ENCODE peak calls at places on chromosomes 13 and 19, in six cellular contexts. N is WTC11; Y is A172; Z is ascending aorta; X is activated CD8-positive, alpha-beta memory T cell treated with anti-CD3 and anti-CD28 coated beads for 4 hours; I is lower lobe of right lung. C is an unnamed sample.

GRCh38 chr19:3115411-3115810 is 20.4 kb upstream of the GNA15 start:
- DNase-seq in X (no peak), I (no peak), N (no peak), Z (no peak), Y (peak), C (no peak)

GRCh38 chr19:8566855-8567254 is 10.4 kb downstream of the MYO1F start:
- DNase-seq in N (no peak), Z (no peak), Y (no peak), X (no peak), I (no peak), C (no peak)

GRCh38 chr19:38095411-38096308 is 128.4 kb downstream of the DPF1 start:
- DNase-seq in Y (peak), Z (peak), N (peak), X (peak), I (peak), C (peak)

GRCh38 chr13:59513686-59514085 is 650.0 kb downstream of the DIAPH3 start:
- DNase-seq in N (no peak), X (no peak), I (no peak), Y (no peak), Z (no peak), C (no peak)

GRCh38 chr13:48492123-48493075 is 40.5 kb downstream of the RCBTB2 start:
- DNase-seq in Z (peak), N (no peak), Y (no peak), X (peak), I (peak), C (no peak)

GRCh38 chr13:29991343-29991742 is 140.9 kb upstream of the UBL3 start:
- DNase-seq in Y (peak), Z (no peak), N (no peak), X (no peak), I (no peak), C (no peak)

GRCh38 chr13:99151516-99151915 is 49.1 kb upstream of the UBAC2 start:
- DNase-seq in I (no peak), N (no peak), X (no peak), Z (no peak), Y (peak), C (no peak)

GRCh38 chr19:15074371-15074770 is 7.6 kb upstream of the OR1I1 start:
- DNase-seq in Z (no peak), I (no peak), Y (no peak), N (no peak), X (no peak), C (no peak)

GRCh38 chr19:9323557-9323918 is 441 bp upstream of the ZNF559 start:
- DNase-seq in I (peak), Y (peak), X (peak), N (peak), Z (peak), C (peak)

GRCh38 chr13:110388141-110388943 is 81.3 kb downstream of the COL4A2 start:
- DNase-seq in Y (peak), N (peak), Z (peak), X (no peak), I (peak), C (no peak)

GRCh38 chr13:77583551-77583950 is 48.0 kb downstream of the SCEL start:
- DNase-seq in X (no peak), Z (no peak), N (no peak), Y (no peak), I (no peak), C (no peak)

GRCh38 chr13:100214886-100215285 is 126.0 kb downstream of the PCCA start:
- DNase-seq in I (no peak), N (no peak), Y (peak), Z (no peak), X (no peak), C (no peak)

GRCh38 chr19:9531933-9532332 is 6.5 kb downstream of the ZNF426 start:
- DNase-seq in X (no peak), I (no peak), Z (no peak), N (no peak), Y (peak), C (no peak)

GRCh38 chr13:58547419-58547818 is 915.9 kb downstream of the PCDH17 start:
- DNase-seq in Z (no peak), X (no peak), I (no peak), Y (no peak), N (no peak), C (no peak)

GRCh38 chr13:23960566-23961156 is 63.4 kb upstream of the C1QTNF9B start:
- DNase-seq in X (no peak), Y (peak), I (no peak), N (no peak), Z (no peak), C (no peak)

GRCh38 chr19:32830231-32831014 is 39.1 kb downstream of the SLC7A9 start:
- DNase-seq in I (no peak), X (no peak), Y (peak), N (no peak), Z (no peak), C (no peak)

GRCh38 chr19:2479556-2480194 is 3.7 kb downstream of the GADD45B start:
- DNase-seq in N (no peak), Y (no peak), X (no peak), I (peak), Z (no peak), C (no peak)

GRCh38 chr19:50567052-50567841 is 988 bp downstream of the LRRC4B start:
- DNase-seq in X (no peak), I (no peak), N (no peak), Z (no peak), Y (no peak), C (no peak)